ENCODE peak calls at places on chromosomes 1 and 21, in seven cellular contexts. D is HepG2, E is HCT116, M is GM12878, H is K562, X is H1, I is SK-N-SH. K is an unnamed sample.
A peak's percentile ranks its signal among the peaks of the same experiment; 100 is the strongest.

GRCh38 chr1:183908095-183908494 is 103.2 kb downstream of the RGL1 start:
- DNase-seq in D (no peak), E (no peak), M (no peak), H (no peak), X (no peak), I (no peak), K (no peak)

GRCh38 chr1:20192364-20192763 is 6.0 kb upstream of the PLA2G2C start:
- DNase-seq in D (no peak), E (no peak), M (no peak), H (no peak), X (no peak), I (no peak), K (no peak)

GRCh38 chr1:115710859-115711624 is 57.5 kb downstream of the CASQ2 start:
- DNase-seq in D (peak; percentile 86), E (no peak), M (no peak), H (no peak), X (no peak), I (no peak), K (peak; percentile 76)

GRCh38 chr21:36159356-36159921 is 2.8 kb downstream of the DOP1B start:
- DNase-seq in D (no peak), E (no peak), M (no peak), H (no peak), X (no peak), I (no peak), K (no peak)

GRCh38 chr1:154623358-154623757 is 15.4 kb upstream of the ADAR start:
- DNase-seq in D (no peak), E (no peak), M (no peak), H (no peak), X (no peak), I (no peak), K (no peak)

GRCh38 chr1:214404154-214404553 is 123.2 kb downstream of the SMYD2 start:
- DNase-seq in D (no peak), E (no peak), M (peak; percentile 12), H (no peak), X (no peak), I (no peak), K (no peak)

GRCh38 chr1:206921772-206922265 is at the start of gene FCMR:
- DNase-seq in D (peak; percentile 20), E (no peak), M (peak; percentile 86), H (no peak), X (no peak), I (no peak), K (no peak)

GRCh38 chr1:178238722-178239510 is 145.0 kb downstream of the RASAL2 start:
- DNase-seq in D (peak; percentile 91), E (peak; percentile 98), M (no peak), H (no peak), X (no peak), I (no peak), K (peak; percentile 94)

GRCh38 chr1:20058531-20058930 is 11.5 kb upstream of the PLA2G5 start:
- DNase-seq in D (no peak), E (no peak), M (no peak), H (no peak), X (no peak), I (no peak), K (no peak)

GRCh38 chr1:201213926-201214325 is 23.3 kb downstream of the IGFN1 start:
- DNase-seq in D (no peak), E (no peak), M (no peak), H (no peak), X (no peak), I (no peak), K (no peak)

GRCh38 chr21:32330784-32331311 is 32.2 kb downstream of the MRAP start:
- DNase-seq in D (peak; percentile 96), E (no peak), M (no peak), H (no peak), X (no peak), I (no peak), K (no peak)
- TF ChIP-seq JUND in D (no peak), E (no peak), M (no peak), H (no peak), X (no peak), I (no peak), K (no peak)

GRCh38 chr1:29471487-29472313 is 235.4 kb downstream of the PTPRU start:
- DNase-seq in D (peak; percentile 84), E (no peak), M (no peak), H (no peak), X (no peak), I (peak; percentile 64), K (no peak)

GRCh38 chr1:29468501-29468900 is 232.2 kb downstream of the PTPRU start:
- DNase-seq in D (no peak), E (no peak), M (no peak), H (no peak), X (no peak), I (no peak), K (no peak)

GRCh38 chr1:29469457-29469856 is 233.1 kb downstream of the PTPRU start:
- DNase-seq in D (peak; percentile 37), E (no peak), M (no peak), H (no peak), X (no peak), I (peak; percentile 67), K (no peak)

GRCh38 chr1:29470788-29471119 is 234.4 kb downstream of the PTPRU start:
- DNase-seq in D (no peak), E (no peak), M (no peak), H (no peak), X (no peak), I (no peak), K (no peak)

DNA sequence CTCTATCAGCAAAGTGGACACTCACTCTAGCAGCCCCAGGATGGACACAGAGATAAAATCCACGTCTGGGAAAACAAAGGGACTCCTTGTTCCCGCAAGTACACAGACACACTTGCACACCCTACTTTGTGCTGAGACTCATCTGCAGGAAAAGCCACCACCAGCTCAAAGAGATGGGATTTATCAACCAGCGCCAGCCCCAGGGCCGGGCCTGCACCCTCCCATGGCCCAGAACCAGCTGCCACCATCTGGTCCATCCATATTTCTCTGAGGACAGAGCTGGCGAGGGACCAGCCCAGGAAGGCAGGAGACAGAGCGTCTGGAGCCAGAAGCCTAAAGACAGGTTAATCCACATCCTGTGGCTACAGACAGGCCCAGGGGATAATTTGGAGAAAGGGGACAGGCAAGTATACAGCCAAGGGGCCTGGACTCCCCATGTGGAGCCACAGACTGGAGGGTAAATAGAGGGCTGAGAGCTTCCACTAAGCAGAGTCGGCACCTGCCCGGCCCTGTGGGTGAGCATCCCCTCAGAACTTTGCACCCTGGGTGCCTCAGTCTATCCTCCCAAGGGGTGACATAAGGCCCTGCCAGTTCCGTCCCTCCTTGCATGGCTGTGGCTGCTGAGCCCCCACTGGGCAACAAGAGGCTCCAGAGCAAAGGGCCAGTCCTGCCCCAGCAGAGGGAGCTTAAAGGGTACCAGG is 233.9 kb downstream of the PTPRU start:
- DNase-seq in D (no peak), E (no peak), M (no peak), H (no peak), X (no peak), I (peak; percentile 76), K (no peak)
- TF ChIP-seq JUND in D (no peak), E (no peak), M (no peak), H (no peak), X (no peak), I (no peak), K (no peak)

GRCh38 chr1:211118407-211119102 is 15.4 kb downstream of the KCNH1 start:
- DNase-seq in D (no peak), E (no peak), M (no peak), H (no peak), X (no peak), I (no peak), K (no peak)
- TF ChIP-seq JUND in D (no peak), E (no peak), M (no peak), H (no peak), X (no peak), I (no peak), K (no peak)

DNA sequence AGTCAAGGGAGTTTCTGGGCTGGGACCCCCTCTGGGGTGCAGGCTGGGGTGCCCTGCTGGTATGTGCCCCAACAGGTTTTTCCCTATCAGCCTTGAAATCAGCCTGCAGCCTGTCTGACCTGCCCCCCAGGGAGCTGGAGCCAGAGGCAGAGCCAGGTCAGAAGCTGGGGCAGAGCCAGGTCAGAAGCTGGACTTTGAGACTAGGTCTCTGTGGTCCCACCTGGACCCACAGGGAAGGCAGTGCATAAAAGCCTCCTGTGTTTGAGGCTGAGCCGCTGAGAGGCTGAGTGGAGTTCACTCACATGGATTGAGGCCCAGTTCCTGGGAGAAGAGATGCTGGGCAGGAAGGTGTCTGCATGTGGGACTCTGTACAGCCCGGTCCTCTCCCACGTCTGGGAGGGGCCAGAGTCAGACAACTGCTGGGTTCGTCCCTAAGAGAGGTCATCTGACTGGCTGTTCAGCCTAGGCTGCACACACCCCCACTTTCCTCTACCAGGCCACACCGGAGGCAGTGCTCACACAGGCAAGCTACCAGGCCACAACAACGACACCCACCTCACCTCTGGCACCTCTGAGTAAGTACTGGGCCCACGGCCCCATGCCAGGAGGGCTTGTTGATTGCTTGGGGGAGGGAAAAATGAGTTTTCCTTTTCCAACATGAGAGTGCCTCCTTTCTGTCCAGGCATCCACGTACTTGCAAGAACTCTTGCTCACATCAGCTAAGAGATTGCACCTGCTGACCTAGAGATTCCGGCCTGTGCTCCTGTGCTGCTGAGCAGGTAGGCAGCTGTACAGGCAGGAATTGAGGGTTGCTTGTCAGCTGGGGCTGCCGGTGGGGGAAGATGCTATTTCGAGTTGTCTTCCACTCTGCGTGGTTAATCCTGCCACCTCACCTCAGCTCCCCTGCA is at the start of gene ANXA9:
- DNase-seq in D (peak; percentile 94), E (no peak), M (no peak), H (peak; percentile 83), X (no peak), I (no peak), K (peak; percentile 67)
- TF ChIP-seq JUND in D (no peak), E (no peak), M (no peak), H (peak; percentile 29), X (no peak), I (no peak), K (no peak)

GRCh38 chr1:2212542-2213491 is 15.3 kb upstream of the SKI start:
- DNase-seq in D (peak; percentile 50), E (peak; percentile 81), M (no peak), H (peak; percentile 88), X (peak; percentile 79), I (peak; percentile 86), K (peak; percentile 49)
- TF ChIP-seq JUND in D (no peak), E (no peak), M (no peak), H (peak; percentile 94), X (peak; percentile 99), I (no peak), K (no peak)

GRCh38 chr1:197391303-197392226 is 123.5 kb downstream of the CRB1 start:
- DNase-seq in D (no peak), E (no peak), M (no peak), H (peak; percentile 5), X (no peak), I (no peak), K (no peak)
- TF ChIP-seq JUND in D (no peak), E (no peak), M (no peak), H (no peak), X (no peak), I (no peak), K (no peak)

DNA sequence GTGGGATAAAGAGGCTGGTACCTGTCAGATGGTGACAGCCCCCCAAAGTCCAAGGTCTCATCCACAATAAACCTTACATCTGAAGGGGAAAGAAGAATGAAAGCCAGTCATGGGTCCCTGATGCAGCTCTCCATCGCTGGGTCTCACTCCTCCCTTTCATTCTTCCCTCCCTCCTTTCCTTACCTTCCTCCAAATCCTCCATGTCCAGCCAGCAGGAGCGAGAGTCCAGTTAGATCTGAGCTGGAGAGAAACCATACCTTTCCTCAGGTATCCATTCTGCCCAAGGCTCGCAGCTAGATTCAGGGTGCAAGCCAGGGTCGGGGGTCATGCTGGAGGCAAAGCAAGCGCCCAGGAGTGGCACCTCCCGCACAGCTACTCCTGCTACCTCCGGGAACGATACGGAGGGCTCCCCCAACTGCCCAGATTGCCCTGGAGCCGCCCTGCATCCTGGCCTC is 421 bp downstream of the PSRC1 start:
- DNase-seq in D (no peak), E (no peak), M (no peak), H (no peak), X (no peak), I (no peak), K (no peak)
- TF ChIP-seq JUND in D (no peak), E (no peak), M (no peak), H (no peak), X (no peak), I (no peak), K (no peak)